ENCODE peak calls at places on chromosome 16, in ten cellular contexts. One of them, this sample, is unnamed.

GRCh38 chr16:10886739-10887269 is 9.8 kb downstream of the CIITA start:
- DNase-seq in left lung: no peak
- DNase-seq in PC-9: no peak
- DNase-seq in fibroblast of lung: no peak
- DNase-seq in heart right ventricle: no peak
- DNase-seq in cardiac muscle cell: no peak
- DNase-seq in AG10803: no peak
- DNase-seq in epithelial cell of esophagus: no peak
- DNase-seq in A549: no peak
- DNase-seq in body of pancreas: no peak
- DNase-seq in this sample: peak

GRCh38 chr16:75208861-75209505 is 2.0 kb upstream of the CTRB2 start:
- DNase-seq in left lung: no peak
- DNase-seq in PC-9: no peak
- DNase-seq in fibroblast of lung: no peak
- DNase-seq in heart right ventricle: no peak
- DNase-seq in cardiac muscle cell: no peak
- DNase-seq in AG10803: no peak
- DNase-seq in epithelial cell of esophagus: no peak
- DNase-seq in A549: no peak
- DNase-seq in body of pancreas: peak
- DNase-seq in this sample: no peak

GRCh38 chr16:85824161-85825135 is 25.0 kb downstream of the COX4I1 start:
- DNase-seq in left lung: no peak
- DNase-seq in PC-9: no peak
- DNase-seq in fibroblast of lung: no peak
- DNase-seq in heart right ventricle: no peak
- DNase-seq in cardiac muscle cell: no peak
- DNase-seq in AG10803: no peak
- DNase-seq in epithelial cell of esophagus: no peak
- DNase-seq in A549: no peak
- DNase-seq in body of pancreas: no peak
- DNase-seq in this sample: peak

GRCh38 chr16:29736112-29736511 is 9.7 kb downstream of the C16orf54 start:
- DNase-seq in left lung: no peak
- DNase-seq in PC-9: no peak
- DNase-seq in fibroblast of lung: no peak
- DNase-seq in heart right ventricle: no peak
- DNase-seq in cardiac muscle cell: no peak
- DNase-seq in AG10803: no peak
- DNase-seq in epithelial cell of esophagus: no peak
- DNase-seq in A549: peak
- DNase-seq in body of pancreas: no peak
- DNase-seq in this sample: no peak

GRCh38 chr16:49890876-49891275 is 35.0 kb upstream of the ZNF423 start:
- DNase-seq in left lung: no peak
- DNase-seq in PC-9: no peak
- DNase-seq in fibroblast of lung: no peak
- DNase-seq in heart right ventricle: no peak
- DNase-seq in cardiac muscle cell: peak
- DNase-seq in AG10803: no peak
- DNase-seq in epithelial cell of esophagus: no peak
- DNase-seq in A549: no peak
- DNase-seq in body of pancreas: peak
- DNase-seq in this sample: no peak

GRCh38 chr16:79997257-79997656 is 396.7 kb upstream of the MAF start:
- DNase-seq in left lung: no peak
- DNase-seq in PC-9: no peak
- DNase-seq in fibroblast of lung: peak
- DNase-seq in heart right ventricle: no peak
- DNase-seq in cardiac muscle cell: peak
- DNase-seq in AG10803: peak
- DNase-seq in epithelial cell of esophagus: peak
- DNase-seq in A549: no peak
- DNase-seq in body of pancreas: no peak
- DNase-seq in this sample: no peak

GRCh38 chr16:53973021-53973420 is 269.1 kb downstream of the FTO start:
- DNase-seq in left lung: no peak
- DNase-seq in PC-9: no peak
- DNase-seq in fibroblast of lung: no peak
- DNase-seq in heart right ventricle: peak
- DNase-seq in cardiac muscle cell: no peak
- DNase-seq in AG10803: no peak
- DNase-seq in epithelial cell of esophagus: no peak
- DNase-seq in A549: no peak
- DNase-seq in body of pancreas: no peak
- DNase-seq in this sample: no peak

GRCh38 chr16:16120382-16121184 is 102.7 kb downstream of the ABCC6 start:
- DNase-seq in left lung: no peak
- DNase-seq in PC-9: no peak
- DNase-seq in fibroblast of lung: peak
- DNase-seq in heart right ventricle: peak
- DNase-seq in cardiac muscle cell: no peak
- DNase-seq in AG10803: no peak
- DNase-seq in epithelial cell of esophagus: no peak
- DNase-seq in A549: no peak
- DNase-seq in body of pancreas: peak
- DNase-seq in this sample: no peak

GRCh38 chr16:71564377-71564967 is 12.4 kb downstream of the TAT start:
- DNase-seq in left lung: no peak
- DNase-seq in PC-9: no peak
- DNase-seq in fibroblast of lung: no peak
- DNase-seq in heart right ventricle: peak
- DNase-seq in cardiac muscle cell: peak
- DNase-seq in AG10803: no peak
- DNase-seq in epithelial cell of esophagus: no peak
- DNase-seq in A549: no peak
- DNase-seq in body of pancreas: no peak
- DNase-seq in this sample: no peak

GRCh38 chr16:67672739-67673662 is 6.4 kb downstream of the C16orf86 start:
- DNase-seq in left lung: peak
- DNase-seq in PC-9: peak
- DNase-seq in fibroblast of lung: peak
- DNase-seq in heart right ventricle: peak
- DNase-seq in cardiac muscle cell: peak
- DNase-seq in AG10803: peak
- DNase-seq in epithelial cell of esophagus: peak
- DNase-seq in A549: peak
- DNase-seq in body of pancreas: peak
- DNase-seq in this sample: peak

GRCh38 chr16:52621651-52622050 is 74.7 kb upstream of the TOX3 start:
- DNase-seq in left lung: no peak
- DNase-seq in PC-9: no peak
- DNase-seq in fibroblast of lung: no peak
- DNase-seq in heart right ventricle: no peak
- DNase-seq in cardiac muscle cell: no peak
- DNase-seq in AG10803: no peak
- DNase-seq in epithelial cell of esophagus: peak
- DNase-seq in A549: no peak
- DNase-seq in body of pancreas: no peak
- DNase-seq in this sample: no peak

GRCh38 chr16:11379420-11379819 is 34.2 kb downstream of the RMI2 start:
- DNase-seq in left lung: no peak
- DNase-seq in PC-9: peak
- DNase-seq in fibroblast of lung: no peak
- DNase-seq in heart right ventricle: no peak
- DNase-seq in cardiac muscle cell: no peak
- DNase-seq in AG10803: peak
- DNase-seq in epithelial cell of esophagus: no peak
- DNase-seq in A549: no peak
- DNase-seq in body of pancreas: peak
- DNase-seq in this sample: peak

GRCh38 chr16:68416057-68417046 is 32.0 kb downstream of the SMPD3 start:
- DNase-seq in left lung: peak
- DNase-seq in PC-9: peak
- DNase-seq in fibroblast of lung: no peak
- DNase-seq in heart right ventricle: no peak
- DNase-seq in cardiac muscle cell: no peak
- DNase-seq in AG10803: no peak
- DNase-seq in epithelial cell of esophagus: peak
- DNase-seq in A549: no peak
- DNase-seq in body of pancreas: peak
- DNase-seq in this sample: no peak

GRCh38 chr16:57634171-57634570 is 5.7 kb downstream of the ADGRG1 start:
- DNase-seq in left lung: no peak
- DNase-seq in PC-9: peak
- DNase-seq in fibroblast of lung: no peak
- DNase-seq in heart right ventricle: no peak
- DNase-seq in cardiac muscle cell: no peak
- DNase-seq in AG10803: peak
- DNase-seq in epithelial cell of esophagus: peak
- DNase-seq in A549: no peak
- DNase-seq in body of pancreas: no peak
- DNase-seq in this sample: no peak

GRCh38 chr16:10080031-10080772 is 102.0 kb downstream of the GRIN2A start:
- DNase-seq in left lung: no peak
- DNase-seq in PC-9: peak
- DNase-seq in fibroblast of lung: no peak
- DNase-seq in heart right ventricle: peak
- DNase-seq in cardiac muscle cell: peak
- DNase-seq in AG10803: peak
- DNase-seq in epithelial cell of esophagus: peak
- DNase-seq in A549: no peak
- DNase-seq in body of pancreas: peak
- DNase-seq in this sample: no peak

GRCh38 chr16:75497558-75497957 is 2.3 kb upstream of the CHST6 start:
- DNase-seq in left lung: no peak
- DNase-seq in PC-9: no peak
- DNase-seq in fibroblast of lung: no peak
- DNase-seq in heart right ventricle: no peak
- DNase-seq in cardiac muscle cell: no peak
- DNase-seq in AG10803: no peak
- DNase-seq in epithelial cell of esophagus: no peak
- DNase-seq in A549: no peak
- DNase-seq in body of pancreas: peak
- DNase-seq in this sample: no peak

DNA sequence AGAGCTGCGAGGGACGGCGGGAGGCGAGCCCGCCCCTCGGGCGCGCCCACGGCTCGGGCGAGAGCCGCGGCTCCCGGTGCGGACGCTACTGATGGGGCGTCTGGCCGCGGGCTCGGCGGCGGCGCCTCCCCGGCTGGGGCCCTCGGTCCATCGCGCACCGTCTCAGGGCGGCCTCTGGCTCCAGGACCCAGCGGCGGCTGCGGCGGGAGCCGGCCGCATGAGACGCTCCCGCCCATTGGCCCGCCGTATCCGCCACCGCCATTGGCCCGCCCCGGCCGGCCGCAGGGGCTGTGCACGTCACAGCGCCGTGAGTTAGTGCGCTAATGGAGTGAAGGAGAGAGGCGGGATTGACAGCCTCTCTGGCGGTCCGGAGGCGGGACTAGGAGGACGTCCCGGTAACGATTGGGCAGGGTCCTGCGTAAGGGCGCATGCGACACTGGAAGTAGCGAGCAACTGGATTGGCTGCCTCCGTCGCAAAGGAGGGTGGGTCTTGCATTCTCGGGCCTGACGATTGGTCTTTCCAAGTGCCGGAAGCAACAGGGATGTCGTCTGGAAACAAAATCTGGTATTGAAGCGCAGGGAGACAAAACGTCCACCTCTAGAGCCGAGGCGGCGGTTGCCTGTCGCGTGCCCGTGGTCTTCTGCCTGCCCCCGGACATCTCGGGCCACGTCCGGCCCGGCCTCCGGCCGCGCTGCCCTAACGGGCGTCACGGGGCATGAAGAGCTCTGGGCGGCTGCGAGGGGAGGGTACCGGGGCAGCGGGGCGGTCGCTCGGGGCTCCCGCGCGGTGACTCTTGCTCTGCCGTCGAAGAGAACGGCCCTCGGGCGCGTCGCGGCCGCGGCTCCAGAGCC is at the start of gene ANKRD11:
- DNase-seq in left lung: peak
- DNase-seq in PC-9: peak
- DNase-seq in fibroblast of lung: peak
- DNase-seq in heart right ventricle: peak
- DNase-seq in cardiac muscle cell: peak
- DNase-seq in AG10803: peak
- DNase-seq in epithelial cell of esophagus: peak
- DNase-seq in A549: peak
- DNase-seq in body of pancreas: peak
- DNase-seq in this sample: peak
- TF ChIP-seq CTCF in left lung: peak
- TF ChIP-seq CTCF in PC-9: no peak
- TF ChIP-seq CTCF in fibroblast of lung: no peak
- TF ChIP-seq CTCF in heart right ventricle: no peak
- TF ChIP-seq CTCF in cardiac muscle cell: no peak
- TF ChIP-seq CTCF in AG10803: no peak
- TF ChIP-seq CTCF in epithelial cell of esophagus: no peak
- TF ChIP-seq CTCF in A549: no peak
- TF ChIP-seq CTCF in body of pancreas: peak
- TF ChIP-seq CTCF in this sample: no peak

DNA sequence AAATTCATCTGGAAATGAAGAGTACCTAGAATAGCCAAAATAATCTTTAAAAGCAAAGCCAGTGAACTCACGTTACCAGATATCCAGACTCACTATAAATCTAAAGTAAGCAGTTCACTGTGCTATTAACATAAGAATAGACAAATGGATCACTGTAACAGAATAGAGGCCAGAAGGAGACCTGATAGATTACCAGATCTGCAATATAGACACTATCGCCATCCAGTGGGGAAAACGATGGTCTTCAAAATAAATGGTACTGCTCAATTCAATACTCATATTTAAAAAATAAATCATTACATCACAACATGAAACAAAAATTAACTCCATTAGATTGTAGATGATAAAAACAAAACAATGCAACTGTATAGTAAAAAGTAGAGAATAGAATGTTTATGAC is 158.6 kb upstream of the CDH8 start:
- DNase-seq in left lung: no peak
- DNase-seq in PC-9: no peak
- DNase-seq in fibroblast of lung: no peak
- DNase-seq in heart right ventricle: no peak
- DNase-seq in cardiac muscle cell: no peak
- DNase-seq in AG10803: no peak
- DNase-seq in epithelial cell of esophagus: no peak
- DNase-seq in A549: no peak
- DNase-seq in body of pancreas: no peak
- DNase-seq in this sample: no peak
- TF ChIP-seq CTCF in left lung: no peak
- TF ChIP-seq CTCF in PC-9: no peak
- TF ChIP-seq CTCF in fibroblast of lung: no peak
- TF ChIP-seq CTCF in heart right ventricle: no peak
- TF ChIP-seq CTCF in cardiac muscle cell: no peak
- TF ChIP-seq CTCF in AG10803: no peak
- TF ChIP-seq CTCF in epithelial cell of esophagus: no peak
- TF ChIP-seq CTCF in A549: no peak
- TF ChIP-seq CTCF in body of pancreas: no peak
- TF ChIP-seq CTCF in this sample: no peak

GRCh38 chr16:3706253-3707145 is 10.8 kb downstream of the TRAP1 start:
- DNase-seq in left lung: no peak
- DNase-seq in PC-9: no peak
- DNase-seq in fibroblast of lung: no peak
- DNase-seq in heart right ventricle: no peak
- DNase-seq in cardiac muscle cell: no peak
- DNase-seq in AG10803: no peak
- DNase-seq in epithelial cell of esophagus: no peak
- DNase-seq in A549: no peak
- DNase-seq in body of pancreas: no peak
- DNase-seq in this sample: no peak
- TF ChIP-seq CTCF in left lung: no peak
- TF ChIP-seq CTCF in PC-9: no peak
- TF ChIP-seq CTCF in fibroblast of lung: no peak
- TF ChIP-seq CTCF in heart right ventricle: no peak
- TF ChIP-seq CTCF in cardiac muscle cell: no peak
- TF ChIP-seq CTCF in AG10803: no peak
- TF ChIP-seq CTCF in epithelial cell of esophagus: no peak
- TF ChIP-seq CTCF in A549: no peak
- TF ChIP-seq CTCF in body of pancreas: no peak
- TF ChIP-seq CTCF in this sample: no peak

GRCh38 chr16:4290236-4290830 is 17.5 kb upstream of the TFAP4 start:
- DNase-seq in left lung: peak
- DNase-seq in PC-9: peak
- DNase-seq in fibroblast of lung: peak
- DNase-seq in heart right ventricle: no peak
- DNase-seq in cardiac muscle cell: peak
- DNase-seq in AG10803: peak
- DNase-seq in epithelial cell of esophagus: peak
- DNase-seq in A549: peak
- DNase-seq in body of pancreas: no peak
- DNase-seq in this sample: no peak
- TF ChIP-seq CTCF in left lung: no peak
- TF ChIP-seq CTCF in PC-9: peak
- TF ChIP-seq CTCF in fibroblast of lung: peak
- TF ChIP-seq CTCF in heart right ventricle: no peak
- TF ChIP-seq CTCF in cardiac muscle cell: peak
- TF ChIP-seq CTCF in AG10803: peak
- TF ChIP-seq CTCF in epithelial cell of esophagus: peak
- TF ChIP-seq CTCF in A549: no peak
- TF ChIP-seq CTCF in body of pancreas: no peak
- TF ChIP-seq CTCF in this sample: no peak